ENCODE peak calls at places on chromosomes 1 and 21, in ten cellular contexts. One of them, this sample, is unnamed.
A peak's percentile ranks its signal among the peaks of the same experiment; 100 is the strongest.

GRCh38 chr1:40477680-40478057 is 579 bp downstream of the ZFP69 start:
- DNase-seq in stimulated activated CD8-positive, alpha-beta memory T cell treated with anti-CD3 and anti-CD28 coated beads, Interleukin-4, amount 100 ng/mL, for 4 hours: no peak
- DNase-seq in activated CD4-positive, alpha-beta T cell treated with anti-CD3 and anti-CD28 coated beads, Interleukin-2, amount 10 ng/mL, durations not matched to agents 7 days and 5 days: no peak
- DNase-seq in A549: no peak
- DNase-seq in activated CD4-positive, CD25-positive, alpha-beta regulatory T cell: no peak
- DNase-seq in tibial nerve: no peak
- DNase-seq in AG08396: peak; percentile 26
- DNase-seq in NAMALWA: peak; percentile 18
- DNase-seq in stimulated activated CD4-positive, alpha-beta T cell treated with anti-CD3 and anti-CD28 coated beads, Interleukin-1b, Interleukin-23, amount 100 ng/mL, for 4 hours: peak; percentile 7
- DNase-seq in amniotic epithelial cell: peak; percentile 49
- DNase-seq in this sample: peak; percentile 71

GRCh38 chr1:151763990-151764389 is 694 bp upstream of the MRPL9 start:
- DNase-seq in stimulated activated CD8-positive, alpha-beta memory T cell treated with anti-CD3 and anti-CD28 coated beads, Interleukin-4, amount 100 ng/mL, for 4 hours: no peak
- DNase-seq in NAMALWA: no peak
- DNase-seq in amniotic epithelial cell: peak; percentile 2
- DNase-seq in activated CD4-positive, alpha-beta T cell treated with anti-CD3 and anti-CD28 coated beads, Interleukin-2, amount 10 ng/mL, durations not matched to agents 7 days and 5 days: no peak
- DNase-seq in activated CD4-positive, CD25-positive, alpha-beta regulatory T cell: no peak
- DNase-seq in stimulated activated CD4-positive, alpha-beta T cell treated with anti-CD3 and anti-CD28 coated beads, Interleukin-1b, Interleukin-23, amount 100 ng/mL, for 4 hours: no peak
- DNase-seq in AG08396: peak; percentile 28
- DNase-seq in tibial nerve: no peak
- DNase-seq in A549: no peak
- DNase-seq in this sample: no peak

GRCh38 chr1:7980984-7981383 is 19.5 kb downstream of the PARK7 start:
- DNase-seq in amniotic epithelial cell: no peak
- DNase-seq in tibial nerve: no peak
- DNase-seq in stimulated activated CD4-positive, alpha-beta T cell treated with anti-CD3 and anti-CD28 coated beads, Interleukin-1b, Interleukin-23, amount 100 ng/mL, for 4 hours: no peak
- DNase-seq in A549: no peak
- DNase-seq in activated CD4-positive, alpha-beta T cell treated with anti-CD3 and anti-CD28 coated beads, Interleukin-2, amount 10 ng/mL, durations not matched to agents 7 days and 5 days: no peak
- DNase-seq in AG08396: no peak
- DNase-seq in NAMALWA: no peak
- DNase-seq in activated CD4-positive, CD25-positive, alpha-beta regulatory T cell: no peak
- DNase-seq in stimulated activated CD8-positive, alpha-beta memory T cell treated with anti-CD3 and anti-CD28 coated beads, Interleukin-4, amount 100 ng/mL, for 4 hours: no peak
- DNase-seq in this sample: no peak

GRCh38 chr21:21196848-21197247 is 198.6 kb downstream of the NCAM2 start:
- DNase-seq in activated CD4-positive, CD25-positive, alpha-beta regulatory T cell: no peak
- DNase-seq in tibial nerve: no peak
- DNase-seq in A549: no peak
- DNase-seq in stimulated activated CD4-positive, alpha-beta T cell treated with anti-CD3 and anti-CD28 coated beads, Interleukin-1b, Interleukin-23, amount 100 ng/mL, for 4 hours: no peak
- DNase-seq in AG08396: no peak
- DNase-seq in NAMALWA: no peak
- DNase-seq in stimulated activated CD8-positive, alpha-beta memory T cell treated with anti-CD3 and anti-CD28 coated beads, Interleukin-4, amount 100 ng/mL, for 4 hours: no peak
- DNase-seq in amniotic epithelial cell: no peak
- DNase-seq in activated CD4-positive, alpha-beta T cell treated with anti-CD3 and anti-CD28 coated beads, Interleukin-2, amount 10 ng/mL, durations not matched to agents 7 days and 5 days: no peak
- DNase-seq in this sample: peak; percentile 75

GRCh38 chr21:40053007-40053406 is 185.8 kb downstream of the PCP4 start:
- DNase-seq in tibial nerve: peak; percentile 26
- DNase-seq in stimulated activated CD8-positive, alpha-beta memory T cell treated with anti-CD3 and anti-CD28 coated beads, Interleukin-4, amount 100 ng/mL, for 4 hours: no peak
- DNase-seq in activated CD4-positive, CD25-positive, alpha-beta regulatory T cell: no peak
- DNase-seq in NAMALWA: no peak
- DNase-seq in AG08396: no peak
- DNase-seq in activated CD4-positive, alpha-beta T cell treated with anti-CD3 and anti-CD28 coated beads, Interleukin-2, amount 10 ng/mL, durations not matched to agents 7 days and 5 days: no peak
- DNase-seq in A549: no peak
- DNase-seq in amniotic epithelial cell: no peak
- DNase-seq in stimulated activated CD4-positive, alpha-beta T cell treated with anti-CD3 and anti-CD28 coated beads, Interleukin-1b, Interleukin-23, amount 100 ng/mL, for 4 hours: no peak
- DNase-seq in this sample: no peak

GRCh38 chr1:3856923-3857790 is at the start of the genes CEP104 and DFFB:
- DNase-seq in activated CD4-positive, CD25-positive, alpha-beta regulatory T cell: peak; percentile 92
- DNase-seq in tibial nerve: peak; percentile 75
- DNase-seq in stimulated activated CD8-positive, alpha-beta memory T cell treated with anti-CD3 and anti-CD28 coated beads, Interleukin-4, amount 100 ng/mL, for 4 hours: peak; percentile 95
- DNase-seq in A549: peak; percentile 96
- DNase-seq in AG08396: peak; percentile 100
- DNase-seq in activated CD4-positive, alpha-beta T cell treated with anti-CD3 and anti-CD28 coated beads, Interleukin-2, amount 10 ng/mL, durations not matched to agents 7 days and 5 days: peak; percentile 97
- DNase-seq in NAMALWA: peak; percentile 100
- DNase-seq in amniotic epithelial cell: peak; percentile 89
- DNase-seq in stimulated activated CD4-positive, alpha-beta T cell treated with anti-CD3 and anti-CD28 coated beads, Interleukin-1b, Interleukin-23, amount 100 ng/mL, for 4 hours: peak; percentile 92
- DNase-seq in this sample: peak; percentile 96

GRCh38 chr1:43980255-43981134 is 1.5 kb downstream of the B4GALT2 start:
- DNase-seq in activated CD4-positive, alpha-beta T cell treated with anti-CD3 and anti-CD28 coated beads, Interleukin-2, amount 10 ng/mL, durations not matched to agents 7 days and 5 days: no peak
- DNase-seq in tibial nerve: no peak
- DNase-seq in AG08396: no peak
- DNase-seq in stimulated activated CD4-positive, alpha-beta T cell treated with anti-CD3 and anti-CD28 coated beads, Interleukin-1b, Interleukin-23, amount 100 ng/mL, for 4 hours: no peak
- DNase-seq in activated CD4-positive, CD25-positive, alpha-beta regulatory T cell: no peak
- DNase-seq in amniotic epithelial cell: peak; percentile 69
- DNase-seq in NAMALWA: peak; percentile 24
- DNase-seq in stimulated activated CD8-positive, alpha-beta memory T cell treated with anti-CD3 and anti-CD28 coated beads, Interleukin-4, amount 100 ng/mL, for 4 hours: no peak
- DNase-seq in A549: no peak
- DNase-seq in this sample: no peak

GRCh38 chr1:237282266-237282783 is 240.3 kb downstream of the RYR2 start:
- DNase-seq in stimulated activated CD4-positive, alpha-beta T cell treated with anti-CD3 and anti-CD28 coated beads, Interleukin-1b, Interleukin-23, amount 100 ng/mL, for 4 hours: no peak
- DNase-seq in AG08396: no peak
- DNase-seq in activated CD4-positive, alpha-beta T cell treated with anti-CD3 and anti-CD28 coated beads, Interleukin-2, amount 10 ng/mL, durations not matched to agents 7 days and 5 days: no peak
- DNase-seq in A549: no peak
- DNase-seq in amniotic epithelial cell: no peak
- DNase-seq in stimulated activated CD8-positive, alpha-beta memory T cell treated with anti-CD3 and anti-CD28 coated beads, Interleukin-4, amount 100 ng/mL, for 4 hours: no peak
- DNase-seq in tibial nerve: no peak
- DNase-seq in activated CD4-positive, CD25-positive, alpha-beta regulatory T cell: no peak
- DNase-seq in NAMALWA: no peak
- DNase-seq in this sample: no peak

GRCh38 chr1:10625076-10625475 is 150.3 kb downstream of the PEX14 start:
- DNase-seq in activated CD4-positive, alpha-beta T cell treated with anti-CD3 and anti-CD28 coated beads, Interleukin-2, amount 10 ng/mL, durations not matched to agents 7 days and 5 days: no peak
- DNase-seq in AG08396: no peak
- DNase-seq in stimulated activated CD4-positive, alpha-beta T cell treated with anti-CD3 and anti-CD28 coated beads, Interleukin-1b, Interleukin-23, amount 100 ng/mL, for 4 hours: no peak
- DNase-seq in stimulated activated CD8-positive, alpha-beta memory T cell treated with anti-CD3 and anti-CD28 coated beads, Interleukin-4, amount 100 ng/mL, for 4 hours: no peak
- DNase-seq in amniotic epithelial cell: no peak
- DNase-seq in tibial nerve: no peak
- DNase-seq in A549: no peak
- DNase-seq in activated CD4-positive, CD25-positive, alpha-beta regulatory T cell: no peak
- DNase-seq in NAMALWA: no peak
- DNase-seq in this sample: no peak

GRCh38 chr21:36990508-36991205 is 15.8 kb upstream of the RIPPLY3 start:
- DNase-seq in activated CD4-positive, alpha-beta T cell treated with anti-CD3 and anti-CD28 coated beads, Interleukin-2, amount 10 ng/mL, durations not matched to agents 7 days and 5 days: no peak
- DNase-seq in activated CD4-positive, CD25-positive, alpha-beta regulatory T cell: no peak
- DNase-seq in stimulated activated CD8-positive, alpha-beta memory T cell treated with anti-CD3 and anti-CD28 coated beads, Interleukin-4, amount 100 ng/mL, for 4 hours: no peak
- DNase-seq in stimulated activated CD4-positive, alpha-beta T cell treated with anti-CD3 and anti-CD28 coated beads, Interleukin-1b, Interleukin-23, amount 100 ng/mL, for 4 hours: no peak
- DNase-seq in amniotic epithelial cell: no peak
- DNase-seq in tibial nerve: no peak
- DNase-seq in NAMALWA: no peak
- DNase-seq in A549: no peak
- DNase-seq in AG08396: no peak
- DNase-seq in this sample: no peak

GRCh38 chr1:34781844-34782391 is 904 bp downstream of the GJB3 start:
- DNase-seq in AG08396: no peak
- DNase-seq in A549: no peak
- DNase-seq in NAMALWA: no peak
- DNase-seq in activated CD4-positive, alpha-beta T cell treated with anti-CD3 and anti-CD28 coated beads, Interleukin-2, amount 10 ng/mL, durations not matched to agents 7 days and 5 days: no peak
- DNase-seq in activated CD4-positive, CD25-positive, alpha-beta regulatory T cell: no peak
- DNase-seq in tibial nerve: no peak
- DNase-seq in stimulated activated CD4-positive, alpha-beta T cell treated with anti-CD3 and anti-CD28 coated beads, Interleukin-1b, Interleukin-23, amount 100 ng/mL, for 4 hours: no peak
- DNase-seq in stimulated activated CD8-positive, alpha-beta memory T cell treated with anti-CD3 and anti-CD28 coated beads, Interleukin-4, amount 100 ng/mL, for 4 hours: no peak
- DNase-seq in amniotic epithelial cell: no peak
- DNase-seq in this sample: no peak

GRCh38 chr1:82819234-82819633 is 1018.5 kb downstream of the ADGRL2 start:
- DNase-seq in stimulated activated CD4-positive, alpha-beta T cell treated with anti-CD3 and anti-CD28 coated beads, Interleukin-1b, Interleukin-23, amount 100 ng/mL, for 4 hours: no peak
- DNase-seq in AG08396: no peak
- DNase-seq in amniotic epithelial cell: no peak
- DNase-seq in NAMALWA: peak; percentile 23
- DNase-seq in A549: no peak
- DNase-seq in activated CD4-positive, alpha-beta T cell treated with anti-CD3 and anti-CD28 coated beads, Interleukin-2, amount 10 ng/mL, durations not matched to agents 7 days and 5 days: no peak
- DNase-seq in stimulated activated CD8-positive, alpha-beta memory T cell treated with anti-CD3 and anti-CD28 coated beads, Interleukin-4, amount 100 ng/mL, for 4 hours: no peak
- DNase-seq in tibial nerve: no peak
- DNase-seq in activated CD4-positive, CD25-positive, alpha-beta regulatory T cell: no peak
- DNase-seq in this sample: peak; percentile 55

GRCh38 chr1:208079161-208079560 is 165.0 kb downstream of the PLXNA2 start:
- DNase-seq in AG08396: no peak
- DNase-seq in NAMALWA: no peak
- DNase-seq in amniotic epithelial cell: no peak
- DNase-seq in stimulated activated CD8-positive, alpha-beta memory T cell treated with anti-CD3 and anti-CD28 coated beads, Interleukin-4, amount 100 ng/mL, for 4 hours: no peak
- DNase-seq in activated CD4-positive, alpha-beta T cell treated with anti-CD3 and anti-CD28 coated beads, Interleukin-2, amount 10 ng/mL, durations not matched to agents 7 days and 5 days: no peak
- DNase-seq in tibial nerve: no peak
- DNase-seq in stimulated activated CD4-positive, alpha-beta T cell treated with anti-CD3 and anti-CD28 coated beads, Interleukin-1b, Interleukin-23, amount 100 ng/mL, for 4 hours: no peak
- DNase-seq in activated CD4-positive, CD25-positive, alpha-beta regulatory T cell: no peak
- DNase-seq in A549: no peak
- DNase-seq in this sample: no peak

GRCh38 chr1:217138173-217138838 is 415.1 kb upstream of the ESRRG start:
- DNase-seq in NAMALWA: no peak
- DNase-seq in stimulated activated CD8-positive, alpha-beta memory T cell treated with anti-CD3 and anti-CD28 coated beads, Interleukin-4, amount 100 ng/mL, for 4 hours: no peak
- DNase-seq in A549: no peak
- DNase-seq in stimulated activated CD4-positive, alpha-beta T cell treated with anti-CD3 and anti-CD28 coated beads, Interleukin-1b, Interleukin-23, amount 100 ng/mL, for 4 hours: no peak
- DNase-seq in activated CD4-positive, CD25-positive, alpha-beta regulatory T cell: no peak
- DNase-seq in amniotic epithelial cell: no peak
- DNase-seq in tibial nerve: no peak
- DNase-seq in activated CD4-positive, alpha-beta T cell treated with anti-CD3 and anti-CD28 coated beads, Interleukin-2, amount 10 ng/mL, durations not matched to agents 7 days and 5 days: no peak
- DNase-seq in AG08396: peak; percentile 24
- DNase-seq in this sample: no peak

GRCh38 chr1:153631047-153632022 is 2.5 kb upstream of the CHTOP start:
- DNase-seq in activated CD4-positive, CD25-positive, alpha-beta regulatory T cell: no peak
- DNase-seq in amniotic epithelial cell: no peak
- DNase-seq in stimulated activated CD8-positive, alpha-beta memory T cell treated with anti-CD3 and anti-CD28 coated beads, Interleukin-4, amount 100 ng/mL, for 4 hours: no peak
- DNase-seq in AG08396: no peak
- DNase-seq in activated CD4-positive, alpha-beta T cell treated with anti-CD3 and anti-CD28 coated beads, Interleukin-2, amount 10 ng/mL, durations not matched to agents 7 days and 5 days: no peak
- DNase-seq in tibial nerve: no peak
- DNase-seq in stimulated activated CD4-positive, alpha-beta T cell treated with anti-CD3 and anti-CD28 coated beads, Interleukin-1b, Interleukin-23, amount 100 ng/mL, for 4 hours: no peak
- DNase-seq in NAMALWA: no peak
- DNase-seq in A549: no peak
- DNase-seq in this sample: no peak

GRCh38 chr1:29496701-29497100 is 260.4 kb downstream of the PTPRU start:
- DNase-seq in stimulated activated CD8-positive, alpha-beta memory T cell treated with anti-CD3 and anti-CD28 coated beads, Interleukin-4, amount 100 ng/mL, for 4 hours: no peak
- DNase-seq in stimulated activated CD4-positive, alpha-beta T cell treated with anti-CD3 and anti-CD28 coated beads, Interleukin-1b, Interleukin-23, amount 100 ng/mL, for 4 hours: no peak
- DNase-seq in NAMALWA: no peak
- DNase-seq in A549: no peak
- DNase-seq in activated CD4-positive, CD25-positive, alpha-beta regulatory T cell: no peak
- DNase-seq in tibial nerve: no peak
- DNase-seq in amniotic epithelial cell: no peak
- DNase-seq in AG08396: no peak
- DNase-seq in activated CD4-positive, alpha-beta T cell treated with anti-CD3 and anti-CD28 coated beads, Interleukin-2, amount 10 ng/mL, durations not matched to agents 7 days and 5 days: no peak
- DNase-seq in this sample: no peak

GRCh38 chr1:212760126-212760823 is 31.3 kb downstream of the NSL1 start:
- DNase-seq in stimulated activated CD8-positive, alpha-beta memory T cell treated with anti-CD3 and anti-CD28 coated beads, Interleukin-4, amount 100 ng/mL, for 4 hours: peak; percentile 7
- DNase-seq in tibial nerve: no peak
- DNase-seq in NAMALWA: peak; percentile 51
- DNase-seq in amniotic epithelial cell: peak; percentile 15
- DNase-seq in activated CD4-positive, CD25-positive, alpha-beta regulatory T cell: no peak
- DNase-seq in stimulated activated CD4-positive, alpha-beta T cell treated with anti-CD3 and anti-CD28 coated beads, Interleukin-1b, Interleukin-23, amount 100 ng/mL, for 4 hours: peak; percentile 42
- DNase-seq in A549: peak; percentile 10
- DNase-seq in AG08396: no peak
- DNase-seq in activated CD4-positive, alpha-beta T cell treated with anti-CD3 and anti-CD28 coated beads, Interleukin-2, amount 10 ng/mL, durations not matched to agents 7 days and 5 days: peak; percentile 56
- DNase-seq in this sample: peak; percentile 24

GRCh38 chr1:15128520-15129313 is 24.8 kb upstream of the TMEM51 start:
- DNase-seq in AG08396: peak; percentile 87
- DNase-seq in activated CD4-positive, CD25-positive, alpha-beta regulatory T cell: peak; percentile 67
- DNase-seq in stimulated activated CD4-positive, alpha-beta T cell treated with anti-CD3 and anti-CD28 coated beads, Interleukin-1b, Interleukin-23, amount 100 ng/mL, for 4 hours: peak; percentile 68
- DNase-seq in activated CD4-positive, alpha-beta T cell treated with anti-CD3 and anti-CD28 coated beads, Interleukin-2, amount 10 ng/mL, durations not matched to agents 7 days and 5 days: peak; percentile 72
- DNase-seq in A549: peak; percentile 70
- DNase-seq in amniotic epithelial cell: peak; percentile 48
- DNase-seq in stimulated activated CD8-positive, alpha-beta memory T cell treated with anti-CD3 and anti-CD28 coated beads, Interleukin-4, amount 100 ng/mL, for 4 hours: peak; percentile 41
- DNase-seq in tibial nerve: peak; percentile 42
- DNase-seq in NAMALWA: peak; percentile 83
- DNase-seq in this sample: peak; percentile 89

GRCh38 chr1:109791495-109792040 is 27.8 kb upstream of the EPS8L3 start:
- DNase-seq in AG08396: no peak
- DNase-seq in activated CD4-positive, CD25-positive, alpha-beta regulatory T cell: no peak
- DNase-seq in NAMALWA: no peak
- DNase-seq in stimulated activated CD4-positive, alpha-beta T cell treated with anti-CD3 and anti-CD28 coated beads, Interleukin-1b, Interleukin-23, amount 100 ng/mL, for 4 hours: no peak
- DNase-seq in activated CD4-positive, alpha-beta T cell treated with anti-CD3 and anti-CD28 coated beads, Interleukin-2, amount 10 ng/mL, durations not matched to agents 7 days and 5 days: no peak
- DNase-seq in A549: no peak
- DNase-seq in amniotic epithelial cell: no peak
- DNase-seq in tibial nerve: no peak
- DNase-seq in stimulated activated CD8-positive, alpha-beta memory T cell treated with anti-CD3 and anti-CD28 coated beads, Interleukin-4, amount 100 ng/mL, for 4 hours: no peak
- DNase-seq in this sample: no peak

GRCh38 chr1:53949651-53950050 is 3.5 kb downstream of the LRRC42 start:
- DNase-seq in NAMALWA: no peak
- DNase-seq in tibial nerve: no peak
- DNase-seq in A549: no peak
- DNase-seq in amniotic epithelial cell: peak; percentile 31
- DNase-seq in stimulated activated CD8-positive, alpha-beta memory T cell treated with anti-CD3 and anti-CD28 coated beads, Interleukin-4, amount 100 ng/mL, for 4 hours: no peak
- DNase-seq in activated CD4-positive, alpha-beta T cell treated with anti-CD3 and anti-CD28 coated beads, Interleukin-2, amount 10 ng/mL, durations not matched to agents 7 days and 5 days: no peak
- DNase-seq in AG08396: no peak
- DNase-seq in stimulated activated CD4-positive, alpha-beta T cell treated with anti-CD3 and anti-CD28 coated beads, Interleukin-1b, Interleukin-23, amount 100 ng/mL, for 4 hours: no peak
- DNase-seq in activated CD4-positive, CD25-positive, alpha-beta regulatory T cell: no peak
- DNase-seq in this sample: no peak

GRCh38 chr1:168303716-168304540 is 23.3 kb downstream of the TBX19 start:
- DNase-seq in tibial nerve: no peak
- DNase-seq in A549: no peak
- DNase-seq in NAMALWA: no peak
- DNase-seq in activated CD4-positive, CD25-positive, alpha-beta regulatory T cell: no peak
- DNase-seq in activated CD4-positive, alpha-beta T cell treated with anti-CD3 and anti-CD28 coated beads, Interleukin-2, amount 10 ng/mL, durations not matched to agents 7 days and 5 days: no peak
- DNase-seq in stimulated activated CD8-positive, alpha-beta memory T cell treated with anti-CD3 and anti-CD28 coated beads, Interleukin-4, amount 100 ng/mL, for 4 hours: no peak
- DNase-seq in stimulated activated CD4-positive, alpha-beta T cell treated with anti-CD3 and anti-CD28 coated beads, Interleukin-1b, Interleukin-23, amount 100 ng/mL, for 4 hours: no peak
- DNase-seq in AG08396: no peak
- DNase-seq in amniotic epithelial cell: no peak
- DNase-seq in this sample: no peak

This sample was measured in OCI-M1.